ENCODE peak calls at places on chromosomes 4 and X, in ten cellular contexts. O is Caco-2; I is PC-3; E is tibial nerve; W is stomach; Z is A549; T is naive thymus-derived CD4-positive, alpha-beta T cell; V is upper lobe of right lung; Q is ascending aorta; D is ovary. S is an unnamed sample. For H3K4me1, the result is how much of the 10 kb centered on the place peaks cover.

GRCh38 chr4:8615921-8616787 is 23.6 kb downstream of the CPZ start:
- DNase-seq in E (no peak), O (no peak), D (peak), Z (no peak), I (no peak), T (no peak), V (no peak), W (no peak), Q (no peak), S (no peak)

GRCh38 chrX:19824603-19825002 is 62.8 kb downstream of the SH3KBP1 start:
- DNase-seq in W (no peak), I (no peak), O (no peak), E (no peak), Z (no peak), V (no peak), Q (no peak), D (no peak), T (no peak), S (no peak)

GRCh38 chr4:104693601-104694201 is 199.0 kb upstream of the CXXC4 start:
- DNase-seq in O (peak), Q (no peak), T (no peak), E (no peak), D (no peak), I (peak), V (no peak), W (no peak), Z (no peak), S (no peak)

GRCh38 chr4:108043536-108043935 is 53.8 kb downstream of the HADH start:
- DNase-seq in T (peak), W (no peak), V (no peak), Q (no peak), Z (no peak), D (no peak), O (no peak), E (no peak), I (no peak), S (no peak)

GRCh38 chr4:149995134-149995756 is 83.0 kb upstream of the DCLK2 start:
- DNase-seq in T (no peak), Q (no peak), O (no peak), D (no peak), Z (no peak), W (no peak), I (no peak), V (no peak), E (no peak), S (no peak)

GRCh38 chr4:87985097-87985886 is 9.8 kb downstream of the SPP1 start:
- DNase-seq in D (no peak), W (peak), E (no peak), Q (no peak), V (peak), T (no peak), Z (peak), O (peak), I (peak), S (peak)

GRCh38 chr4:16222957-16223527 is 3.2 kb downstream of the TAPT1 start:
- DNase-seq in T (no peak), O (no peak), W (no peak), D (no peak), Q (no peak), E (no peak), Z (no peak), V (no peak), I (no peak), S (no peak)

GRCh38 chr4:165592386-165592785 is 213.6 kb downstream of the CPE start:
- DNase-seq in V (no peak), E (no peak), O (no peak), D (no peak), I (no peak), T (no peak), Q (no peak), W (no peak), Z (no peak), S (no peak)

GRCh38 chr4:183960021-183960420 is 54.9 kb downstream of the STOX2 start:
- DNase-seq in T (no peak), Q (no peak), W (peak), Z (peak), V (no peak), E (peak), I (peak), O (peak), D (peak), S (no peak)

GRCh38 chrX:95919605-95920004 is 765.0 kb upstream of the DIAPH2 start:
- DNase-seq in Q (no peak), D (no peak), I (no peak), W (no peak), T (no peak), E (no peak), V (no peak), O (no peak), Z (no peak), S (no peak)

GRCh38 chr4:100314057-100314456 is 123.8 kb upstream of the DDIT4L start:
- DNase-seq in E (no peak), V (no peak), Q (no peak), D (no peak), Z (no peak), I (no peak), T (no peak), O (no peak), W (no peak), S (no peak)

GRCh38 chr4:54232151-54232688 is 3.1 kb downstream of the PDGFRA start:
- DNase-seq in W (no peak), O (no peak), Q (no peak), Z (no peak), T (no peak), E (no peak), I (no peak), V (no peak), D (no peak), S (no peak)

GRCh38 chr4:675036-675804 is 878 bp downstream of the MYL5 start:
- DNase-seq in Z (no peak), T (no peak), V (no peak), E (no peak), D (peak), W (no peak), Q (no peak), O (no peak), I (no peak), S (no peak)

GRCh38 chrX:30489323-30489722 is 88.2 kb downstream of the TASL start:
- DNase-seq in Z (peak), O (peak), D (no peak), I (peak), E (no peak), T (no peak), V (no peak), Q (no peak), W (no peak), S (no peak)

GRCh38 chrX:118116308-118117068 is at the start of gene KLHL13:
- DNase-seq in Z (peak), W (no peak), O (peak), T (peak), E (peak), I (peak), D (peak), V (peak), Q (no peak), S (no peak)

GRCh38 chr4:161404346-161405110 is 759.3 kb downstream of the FSTL5 start:
- DNase-seq in E (no peak), D (no peak), V (no peak), Z (no peak), W (no peak), O (no peak), Q (no peak), T (no peak), I (peak), S (no peak)

GRCh38 chr4:81470456-81471327 is 1.0 kb downstream of the RASGEF1B start:
- DNase-seq in E (peak), Z (no peak), T (peak), W (peak), V (peak), D (peak), Q (peak), I (peak), O (peak), S (no peak)
- H3K4me1 ChIP-seq in E (half or more), Z (under half), T (under half), W (half or more), V (under half), D (under half), Q (under half), I (under half), O (under half), S (under half)

GRCh38 chr4:158798062-158798461 is 29.2 kb downstream of the FNIP2 start:
- DNase-seq in O (no peak), Q (no peak), I (no peak), T (no peak), Z (no peak), D (no peak), V (no peak), E (no peak), W (no peak), S (no peak)
- H3K4me1 ChIP-seq in O (under half), Q (under half), I (under half), T (under half), Z (under half), D (under half), V (under half), E (under half), W (half or more), S (under half)

GRCh38 chr4:179116581-179116980 is 1674.3 kb upstream of the AGA start:
- DNase-seq in O (no peak), Q (no peak), T (no peak), W (no peak), Z (no peak), V (no peak), I (no peak), E (no peak), D (no peak), S (no peak)
- H3K4me1 ChIP-seq in O (under half), Q (under half), T (under half), W (under half), Z (under half), V (under half), I (under half), E (under half), D (under half), S (under half)

GRCh38 chr4:119034276-119035008 is 101.2 kb upstream of the MYOZ2 start:
- DNase-seq in Q (no peak), T (no peak), D (no peak), O (no peak), I (no peak), W (no peak), Z (no peak), V (no peak), E (no peak), S (no peak)
- H3K4me1 ChIP-seq in Q (half or more), T (under half), D (under half), O (under half), I (under half), W (under half), Z (under half), V (under half), E (half or more), S (under half)